ENCODE peak calls at places on chromosomes 13 and 19, in five cellular contexts. Y, P, B, X and K are unnamed samples.

GRCh38 chr13:42312817-42313431 is 41.0 kb downstream of the AKAP11 start:
- DNase-seq in Y (no peak), B (no peak), P (no peak), X (no peak), K (no peak)

GRCh38 chr13:44918323-44919102 is 70.8 kb downstream of the NUFIP1 start:
- DNase-seq in P (peak), X (peak), Y (no peak), B (peak), K (peak)

GRCh38 chr19:18007605-18007938 is 398 bp upstream of the ARRDC2 start:
- DNase-seq in X (no peak), Y (no peak), P (no peak), B (no peak), K (no peak)

GRCh38 chr19:8577247-8577646 is at the start of gene MYO1F:
- DNase-seq in P (no peak), B (peak), X (no peak), Y (no peak), K (no peak)

GRCh38 chr19:49691243-49692101 is 556 bp downstream of the CPT1C start:
- DNase-seq in B (no peak), P (no peak), Y (no peak), X (no peak), K (no peak)

GRCh38 chr19:33809960-33810359 is 13.3 kb downstream of the KCTD15 start:
- DNase-seq in B (no peak), X (no peak), P (no peak), Y (no peak), K (no peak)

GRCh38 chr19:1035998-1036621 is 3.8 kb upstream of the ABCA7 start:
- DNase-seq in X (no peak), Y (no peak), P (no peak), B (peak), K (no peak)

GRCh38 chr19:13396256-13397080 is 109.8 kb downstream of the CACNA1A start:
- DNase-seq in Y (no peak), X (peak), B (peak), P (peak), K (peak)

GRCh38 chr13:26618726-26619125 is 61.2 kb downstream of the WASF3 start:
- DNase-seq in Y (no peak), B (no peak), P (no peak), X (no peak), K (no peak)

GRCh38 chr19:4984448-4984990 is 15.6 kb downstream of the KDM4B start:
- DNase-seq in X (no peak), P (no peak), Y (no peak), B (no peak), K (no peak)

GRCh38 chr13:71477735-71478134 is 389.3 kb downstream of the DACH1 start:
- DNase-seq in B (no peak), Y (no peak), X (no peak), P (no peak), K (peak)

GRCh38 chr13:101455863-101456262 is 3.4 kb downstream of the ITGBL1 start:
- DNase-seq in Y (no peak), X (no peak), P (no peak), B (no peak), K (no peak)

GRCh38 chr13:97502691-97503090 is 68.7 kb downstream of the RAP2A start:
- DNase-seq in B (no peak), X (no peak), P (no peak), Y (no peak), K (no peak)

GRCh38 chr13:105518086-105518485 is 1017.4 kb downstream of the EFNB2 start:
- DNase-seq in B (no peak), X (no peak), Y (no peak), P (no peak), K (no peak)

GRCh38 chr19:15169541-15170285 is 31.1 kb downstream of the NOTCH3 start:
- DNase-seq in Y (no peak), X (no peak), P (no peak), B (peak), K (no peak)

GRCh38 chr19:46287585-46287984 is 9.3 kb upstream of the HIF3A start:
- DNase-seq in X (no peak), B (no peak), Y (no peak), P (no peak), K (no peak)
- TF ChIP-seq ATF3 in X (no peak), B (no peak), Y (no peak), P (no peak), K (no peak)

GRCh38 chr19:44812142-44812718 is 3.3 kb downstream of the BCAM start:
- DNase-seq in B (no peak), Y (no peak), X (peak), P (no peak), K (no peak)

GRCh38 chr19:44808463-44809371 is at the start of gene BCAM:
- DNase-seq in B (peak), P (no peak), Y (no peak), X (peak), K (no peak)

GRCh38 chr19:44810555-44811447 is 1.9 kb downstream of the BCAM start:
- DNase-seq in X (no peak), P (no peak), Y (no peak), B (no peak), K (no peak)

GRCh38 chr19:44807652-44808462 is 1.0 kb upstream of the BCAM start:
- DNase-seq in B (peak), P (peak), Y (no peak), X (peak), K (peak)

GRCh38 chr19:44809856-44810554 is 1.1 kb downstream of the BCAM start:
- DNase-seq in P (no peak), X (no peak), B (no peak), Y (no peak), K (no peak)
- H3K9ac ChIP-seq in P (no peak), X (peak), B (no peak), Y (no peak), K (no peak)

DNA sequence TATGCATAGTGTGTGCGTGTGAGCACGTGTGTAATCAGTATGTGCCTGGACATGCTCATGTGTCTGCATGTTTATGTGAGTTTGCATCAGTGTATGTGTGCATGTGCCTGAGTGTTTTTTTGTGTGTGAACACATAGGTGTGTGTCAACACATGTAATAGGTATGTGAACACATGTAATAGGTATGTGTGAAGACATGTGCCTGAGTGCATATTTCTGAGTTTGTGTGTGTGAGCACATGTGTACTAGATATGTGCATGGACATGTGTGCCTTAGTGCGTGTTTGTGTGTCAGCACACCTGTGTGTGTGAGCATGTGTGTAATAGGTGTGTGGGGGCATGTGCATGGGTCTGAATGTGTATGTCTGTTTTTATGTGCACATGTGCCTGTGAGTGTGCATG is 7.4 kb downstream of the SPPL2B start:
- DNase-seq in Y (no peak), X (no peak), B (no peak), P (no peak), K (no peak)
- H2AFZ ChIP-seq in Y (no peak), X (no peak), B (no peak), P (no peak), K (no peak)

GRCh38 chr19:30106417-30107095 is 164.5 kb downstream of the URI1 start:
- DNase-seq in P (no peak), B (no peak), X (no peak), Y (no peak), K (no peak)
- TF ChIP-seq ATF3 in P (no peak), B (no peak), X (no peak), Y (no peak), K (no peak)

DNA sequence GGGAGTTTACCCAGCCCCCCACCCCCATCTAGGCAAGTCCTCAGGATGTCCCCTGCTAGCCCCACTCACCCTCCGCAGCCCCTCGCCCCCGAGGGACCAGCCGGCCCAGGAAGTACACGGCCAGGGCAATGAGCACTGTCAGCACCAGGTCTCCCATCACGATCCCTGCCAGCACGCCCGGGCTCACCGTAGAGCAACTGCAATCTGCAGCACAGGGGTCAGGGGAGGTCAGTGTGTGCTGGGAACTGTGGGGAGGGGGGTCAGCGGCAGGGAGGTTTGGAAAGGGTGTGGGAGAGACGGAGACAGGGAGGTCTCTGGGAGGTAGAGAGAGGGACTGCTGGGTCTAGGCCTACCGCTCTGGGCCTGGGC is 734 bp downstream of the TYROBP start:
- DNase-seq in B (no peak), P (no peak), X (no peak), Y (no peak), K (no peak)
- H3K9ac ChIP-seq in B (peak), P (no peak), X (no peak), Y (no peak), K (no peak)